ENCODE peak calls at places on chromosomes 1 and 21, in eight cellular contexts. One of them, this sample, is unnamed.

GRCh38 chr1:111739984-111740765 is 980 bp upstream of the INKA2 start:
- DNase-seq in bronchial epithelial cell: peak
- DNase-seq in psoas muscle: peak
- DNase-seq in AG09309: no peak
- DNase-seq in fibroblast of the aortic adventitia: peak
- DNase-seq in fibroblast of pulmonary artery: peak
- DNase-seq in fibroblast of mammary gland: peak
- DNase-seq in mucosa of descending colon: peak
- DNase-seq in this sample: no peak

GRCh38 chr1:80495806-80496205 is 1304.9 kb upstream of the ADGRL2 start:
- DNase-seq in bronchial epithelial cell: no peak
- DNase-seq in mucosa of descending colon: no peak
- DNase-seq in fibroblast of mammary gland: no peak
- DNase-seq in fibroblast of the aortic adventitia: no peak
- DNase-seq in fibroblast of pulmonary artery: no peak
- DNase-seq in AG09309: no peak
- DNase-seq in psoas muscle: no peak
- DNase-seq in this sample: no peak

GRCh38 chr1:60589916-60590315 is 492.4 kb upstream of the NFIA start:
- DNase-seq in bronchial epithelial cell: no peak
- DNase-seq in fibroblast of pulmonary artery: peak
- DNase-seq in mucosa of descending colon: no peak
- DNase-seq in fibroblast of mammary gland: no peak
- DNase-seq in psoas muscle: no peak
- DNase-seq in fibroblast of the aortic adventitia: peak
- DNase-seq in AG09309: no peak
- DNase-seq in this sample: peak

GRCh38 chr1:29695809-29696208 is 459.5 kb downstream of the PTPRU start:
- DNase-seq in fibroblast of pulmonary artery: no peak
- DNase-seq in AG09309: no peak
- DNase-seq in fibroblast of the aortic adventitia: no peak
- DNase-seq in mucosa of descending colon: no peak
- DNase-seq in fibroblast of mammary gland: no peak
- DNase-seq in psoas muscle: no peak
- DNase-seq in bronchial epithelial cell: no peak
- DNase-seq in this sample: no peak

GRCh38 chr1:234756066-234756783 is 146.2 kb upstream of the IRF2BP2 start:
- DNase-seq in bronchial epithelial cell: no peak
- DNase-seq in fibroblast of mammary gland: peak
- DNase-seq in AG09309: no peak
- DNase-seq in psoas muscle: no peak
- DNase-seq in fibroblast of the aortic adventitia: no peak
- DNase-seq in fibroblast of pulmonary artery: no peak
- DNase-seq in mucosa of descending colon: no peak
- DNase-seq in this sample: no peak

GRCh38 chr1:210850556-210850955 is 283.4 kb downstream of the KCNH1 start:
- DNase-seq in psoas muscle: no peak
- DNase-seq in fibroblast of pulmonary artery: no peak
- DNase-seq in mucosa of descending colon: no peak
- DNase-seq in bronchial epithelial cell: no peak
- DNase-seq in fibroblast of the aortic adventitia: no peak
- DNase-seq in AG09309: no peak
- DNase-seq in fibroblast of mammary gland: no peak
- DNase-seq in this sample: no peak

GRCh38 chr1:20366766-20367602 is 76.3 kb downstream of the VWA5B1 start:
- DNase-seq in fibroblast of the aortic adventitia: peak
- DNase-seq in bronchial epithelial cell: peak
- DNase-seq in fibroblast of mammary gland: peak
- DNase-seq in mucosa of descending colon: no peak
- DNase-seq in psoas muscle: peak
- DNase-seq in AG09309: no peak
- DNase-seq in fibroblast of pulmonary artery: peak
- DNase-seq in this sample: no peak

GRCh38 chr1:240091614-240092300 is at the start of gene FMN2:
- DNase-seq in fibroblast of the aortic adventitia: peak
- DNase-seq in bronchial epithelial cell: no peak
- DNase-seq in AG09309: no peak
- DNase-seq in mucosa of descending colon: no peak
- DNase-seq in fibroblast of pulmonary artery: no peak
- DNase-seq in fibroblast of mammary gland: no peak
- DNase-seq in psoas muscle: no peak
- DNase-seq in this sample: no peak

GRCh38 chr21:36028127-36029069 is 31.9 kb downstream of the SETD4 start:
- DNase-seq in fibroblast of mammary gland: peak
- DNase-seq in mucosa of descending colon: peak
- DNase-seq in AG09309: no peak
- DNase-seq in fibroblast of the aortic adventitia: peak
- DNase-seq in bronchial epithelial cell: peak
- DNase-seq in psoas muscle: peak
- DNase-seq in fibroblast of pulmonary artery: peak
- DNase-seq in this sample: no peak

GRCh38 chr1:21468597-21468996 is 28.7 kb downstream of the NBPF3 start:
- DNase-seq in fibroblast of mammary gland: peak
- DNase-seq in AG09309: no peak
- DNase-seq in fibroblast of the aortic adventitia: peak
- DNase-seq in mucosa of descending colon: no peak
- DNase-seq in psoas muscle: no peak
- DNase-seq in fibroblast of pulmonary artery: peak
- DNase-seq in bronchial epithelial cell: no peak
- DNase-seq in this sample: no peak

GRCh38 chr1:73859227-73859626 is 338.7 kb downstream of the LRRIQ3 start:
- DNase-seq in AG09309: no peak
- DNase-seq in mucosa of descending colon: no peak
- DNase-seq in psoas muscle: no peak
- DNase-seq in bronchial epithelial cell: peak
- DNase-seq in fibroblast of pulmonary artery: no peak
- DNase-seq in fibroblast of the aortic adventitia: no peak
- DNase-seq in fibroblast of mammary gland: no peak
- DNase-seq in this sample: no peak

GRCh38 chr1:180973360-180973759 is 49.3 kb downstream of the STX6 start:
- DNase-seq in AG09309: no peak
- DNase-seq in fibroblast of the aortic adventitia: no peak
- DNase-seq in fibroblast of pulmonary artery: no peak
- DNase-seq in bronchial epithelial cell: no peak
- DNase-seq in fibroblast of mammary gland: no peak
- DNase-seq in mucosa of descending colon: no peak
- DNase-seq in psoas muscle: no peak
- DNase-seq in this sample: no peak

GRCh38 chr1:221435510-221435909 is 306.4 kb downstream of the DUSP10 start:
- DNase-seq in bronchial epithelial cell: peak
- DNase-seq in mucosa of descending colon: no peak
- DNase-seq in psoas muscle: no peak
- DNase-seq in fibroblast of pulmonary artery: peak
- DNase-seq in fibroblast of mammary gland: peak
- DNase-seq in fibroblast of the aortic adventitia: peak
- DNase-seq in AG09309: no peak
- DNase-seq in this sample: peak

GRCh38 chr21:46124083-46124925 is 26.4 kb downstream of the COL6A2 start:
- DNase-seq in psoas muscle: peak
- DNase-seq in fibroblast of mammary gland: peak
- DNase-seq in mucosa of descending colon: peak
- DNase-seq in AG09309: no peak
- DNase-seq in fibroblast of pulmonary artery: no peak
- DNase-seq in fibroblast of the aortic adventitia: no peak
- DNase-seq in bronchial epithelial cell: no peak
- DNase-seq in this sample: no peak

GRCh38 chr1:55378582-55378981 is 163.4 kb upstream of the USP24 start:
- DNase-seq in psoas muscle: no peak
- DNase-seq in bronchial epithelial cell: peak
- DNase-seq in AG09309: no peak
- DNase-seq in fibroblast of mammary gland: peak
- DNase-seq in fibroblast of the aortic adventitia: peak
- DNase-seq in fibroblast of pulmonary artery: peak
- DNase-seq in mucosa of descending colon: no peak
- DNase-seq in this sample: no peak

GRCh38 chr1:167059045-167059728 is 31.0 kb downstream of the GPA33 start:
- DNase-seq in mucosa of descending colon: no peak
- DNase-seq in psoas muscle: peak
- DNase-seq in bronchial epithelial cell: peak
- DNase-seq in AG09309: no peak
- DNase-seq in fibroblast of the aortic adventitia: peak
- DNase-seq in fibroblast of pulmonary artery: peak
- DNase-seq in fibroblast of mammary gland: peak
- DNase-seq in this sample: no peak
- H3K4me3 ChIP-seq in mucosa of descending colon: no peak
- H3K4me3 ChIP-seq in psoas muscle: peak
- H3K4me3 ChIP-seq in bronchial epithelial cell: no peak
- H3K4me3 ChIP-seq in AG09309: no peak
- H3K4me3 ChIP-seq in fibroblast of the aortic adventitia: no peak
- H3K4me3 ChIP-seq in fibroblast of pulmonary artery: no peak
- H3K4me3 ChIP-seq in fibroblast of mammary gland: no peak
- H3K4me3 ChIP-seq in this sample: no peak

GRCh38 chr1:24927473-24927872 is 2.6 kb downstream of the RUNX3 start:
- DNase-seq in AG09309: no peak
- DNase-seq in fibroblast of pulmonary artery: no peak
- DNase-seq in mucosa of descending colon: peak
- DNase-seq in fibroblast of the aortic adventitia: no peak
- DNase-seq in psoas muscle: no peak
- DNase-seq in fibroblast of mammary gland: no peak
- DNase-seq in bronchial epithelial cell: no peak
- DNase-seq in this sample: no peak

GRCh38 chr1:24927886-24928630 is 2.0 kb downstream of the RUNX3 start:
- DNase-seq in fibroblast of mammary gland: no peak
- DNase-seq in mucosa of descending colon: no peak
- DNase-seq in fibroblast of the aortic adventitia: peak
- DNase-seq in fibroblast of pulmonary artery: no peak
- DNase-seq in psoas muscle: no peak
- DNase-seq in bronchial epithelial cell: no peak
- DNase-seq in AG09309: no peak
- DNase-seq in this sample: no peak

GRCh38 chr1:24929091-24929875 is 793 bp downstream of the RUNX3 start:
- DNase-seq in bronchial epithelial cell: no peak
- DNase-seq in psoas muscle: no peak
- DNase-seq in mucosa of descending colon: peak
- DNase-seq in fibroblast of pulmonary artery: no peak
- DNase-seq in fibroblast of the aortic adventitia: no peak
- DNase-seq in AG09309: no peak
- DNase-seq in fibroblast of mammary gland: no peak
- DNase-seq in this sample: no peak

GRCh38 chr1:24929876-24930702 is at the start of gene RUNX3:
- DNase-seq in fibroblast of the aortic adventitia: no peak
- DNase-seq in fibroblast of pulmonary artery: no peak
- DNase-seq in mucosa of descending colon: peak
- DNase-seq in fibroblast of mammary gland: no peak
- DNase-seq in bronchial epithelial cell: no peak
- DNase-seq in psoas muscle: peak
- DNase-seq in AG09309: no peak
- DNase-seq in this sample: no peak

GRCh38 chr1:24928631-24929090 is 1.4 kb downstream of the RUNX3 start:
- DNase-seq in bronchial epithelial cell: no peak
- DNase-seq in psoas muscle: no peak
- DNase-seq in AG09309: no peak
- DNase-seq in fibroblast of pulmonary artery: no peak
- DNase-seq in fibroblast of mammary gland: no peak
- DNase-seq in mucosa of descending colon: peak
- DNase-seq in fibroblast of the aortic adventitia: no peak
- DNase-seq in this sample: no peak
- H3K4me3 ChIP-seq in bronchial epithelial cell: peak
- H3K4me3 ChIP-seq in psoas muscle: peak
- H3K4me3 ChIP-seq in AG09309: peak
- H3K4me3 ChIP-seq in fibroblast of pulmonary artery: no peak
- H3K4me3 ChIP-seq in fibroblast of mammary gland: no peak
- H3K4me3 ChIP-seq in mucosa of descending colon: no peak
- H3K4me3 ChIP-seq in fibroblast of the aortic adventitia: no peak
- H3K4me3 ChIP-seq in this sample: peak

GRCh38 chr1:94821636-94822305 is 1.6 kb downstream of the SLC44A3 start:
- DNase-seq in psoas muscle: no peak
- DNase-seq in fibroblast of mammary gland: no peak
- DNase-seq in mucosa of descending colon: no peak
- DNase-seq in AG09309: no peak
- DNase-seq in fibroblast of pulmonary artery: no peak
- DNase-seq in bronchial epithelial cell: no peak
- DNase-seq in fibroblast of the aortic adventitia: no peak
- DNase-seq in this sample: no peak
- H3K4me3 ChIP-seq in psoas muscle: no peak
- H3K4me3 ChIP-seq in fibroblast of mammary gland: no peak
- H3K4me3 ChIP-seq in mucosa of descending colon: no peak
- H3K4me3 ChIP-seq in AG09309: no peak
- H3K4me3 ChIP-seq in fibroblast of pulmonary artery: no peak
- H3K4me3 ChIP-seq in bronchial epithelial cell: no peak
- H3K4me3 ChIP-seq in fibroblast of the aortic adventitia: no peak
- H3K4me3 ChIP-seq in this sample: no peak

DNA sequence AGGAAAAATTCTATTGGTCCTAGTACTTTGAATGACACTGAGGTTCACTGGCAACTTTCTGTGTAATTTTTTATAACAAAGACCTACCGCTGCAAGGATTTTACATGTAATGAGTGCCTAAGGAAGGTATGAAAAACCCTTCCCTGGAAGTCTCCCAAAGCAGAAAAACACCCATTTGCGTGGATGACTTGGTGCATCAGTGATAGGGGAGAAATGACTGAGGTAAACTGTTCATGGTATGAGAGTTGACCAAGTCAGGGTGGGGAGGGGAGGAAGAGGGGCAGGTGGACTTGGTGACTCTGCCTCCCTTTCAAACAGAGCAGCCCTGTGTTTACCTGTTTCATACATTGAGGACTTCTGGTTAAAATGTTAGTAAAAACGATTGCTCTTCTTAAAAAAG is 78.8 kb upstream of the IPO9 start:
- DNase-seq in fibroblast of mammary gland: no peak
- DNase-seq in mucosa of descending colon: no peak
- DNase-seq in psoas muscle: no peak
- DNase-seq in fibroblast of pulmonary artery: no peak
- DNase-seq in fibroblast of the aortic adventitia: peak
- DNase-seq in AG09309: no peak
- DNase-seq in bronchial epithelial cell: no peak
- DNase-seq in this sample: no peak
- H3K4me3 ChIP-seq in fibroblast of mammary gland: no peak
- H3K4me3 ChIP-seq in mucosa of descending colon: no peak
- H3K4me3 ChIP-seq in psoas muscle: no peak
- H3K4me3 ChIP-seq in fibroblast of pulmonary artery: no peak
- H3K4me3 ChIP-seq in fibroblast of the aortic adventitia: no peak
- H3K4me3 ChIP-seq in AG09309: no peak
- H3K4me3 ChIP-seq in bronchial epithelial cell: no peak
- H3K4me3 ChIP-seq in this sample: no peak

GRCh38 chr1:208434008-208434407 is 189.8 kb upstream of the PLXNA2 start:
- DNase-seq in fibroblast of pulmonary artery: no peak
- DNase-seq in bronchial epithelial cell: no peak
- DNase-seq in psoas muscle: no peak
- DNase-seq in AG09309: peak
- DNase-seq in mucosa of descending colon: no peak
- DNase-seq in fibroblast of mammary gland: no peak
- DNase-seq in fibroblast of the aortic adventitia: peak
- DNase-seq in this sample: no peak
- H3K4me3 ChIP-seq in fibroblast of pulmonary artery: no peak
- H3K4me3 ChIP-seq in bronchial epithelial cell: no peak
- H3K4me3 ChIP-seq in psoas muscle: no peak
- H3K4me3 ChIP-seq in AG09309: no peak
- H3K4me3 ChIP-seq in mucosa of descending colon: no peak
- H3K4me3 ChIP-seq in fibroblast of mammary gland: no peak
- H3K4me3 ChIP-seq in fibroblast of the aortic adventitia: no peak
- H3K4me3 ChIP-seq in this sample: no peak